ENCODE peak calls at places on chromosomes 7 and 10, in seven cellular contexts. Z, K, L, M, G, S and O are unnamed samples.
A peak's percentile ranks its signal among the peaks of the same experiment; 100 is the strongest.

GRCh38 chr10:56831681-56832080 is 470.6 kb upstream of the ZWINT start:
- DNase-seq in Z (no peak), K (no peak), L (no peak), M (no peak), G (no peak), S (no peak), O (no peak)

GRCh38 chr10:5762531-5762930 is 50.7 kb downstream of the GDI2 start:
- DNase-seq in Z (no peak), K (no peak), L (no peak), M (no peak), G (no peak), S (no peak), O (no peak)

GRCh38 chr7:22220947-22221346 is 136.0 kb downstream of the RAPGEF5 start:
- DNase-seq in Z (no peak), K (no peak), L (no peak), M (no peak), G (no peak), S (no peak), O (no peak)

GRCh38 chr7:3028071-3028766 is 15.4 kb downstream of the CARD11 start:
- DNase-seq in Z (no peak), K (peak; percentile 11), L (no peak), M (peak; percentile 14), G (peak; percentile 34), S (peak; percentile 74), O (no peak)

GRCh38 chr10:132232553-132232949 is 45.8 kb downstream of the DPYSL4 start:
- DNase-seq in Z (no peak), K (peak; percentile 35), L (no peak), M (no peak), G (no peak), S (no peak), O (no peak)

GRCh38 chr10:17744395-17744841 is 7.6 kb upstream of the TMEM236 start:
- DNase-seq in Z (no peak), K (no peak), L (no peak), M (no peak), G (no peak), S (peak; percentile 14), O (no peak)

GRCh38 chr7:51123322-51124021 is 193.1 kb downstream of the COBL start:
- DNase-seq in Z (no peak), K (no peak), L (peak; percentile 83), M (no peak), G (peak; percentile 52), S (peak; percentile 61), O (no peak)

GRCh38 chr7:128322040-128322643 is 21.6 kb downstream of the RBM28 start:
- DNase-seq in Z (no peak), K (no peak), L (peak; percentile 51), M (no peak), G (no peak), S (peak; percentile 64), O (no peak)

GRCh38 chr7:38660427-38661099 is 29.4 kb upstream of the AMPH start:
- DNase-seq in Z (peak; percentile 68), K (peak; percentile 24), L (peak; percentile 54), M (peak; percentile 18), G (no peak), S (peak; percentile 55), O (no peak)

GRCh38 chr7:117139691-117139984 is 183.2 kb downstream of the WNT2 start:
- DNase-seq in Z (no peak), K (no peak), L (no peak), M (no peak), G (no peak), S (no peak), O (no peak)

GRCh38 chr7:11171569-11172192 is 198.0 kb downstream of the PHF14 start:
- DNase-seq in Z (no peak), K (no peak), L (no peak), M (no peak), G (no peak), S (no peak), O (no peak)

GRCh38 chr7:45202618-45203017 is 45.0 kb downstream of the RAMP3 start:
- DNase-seq in Z (no peak), K (no peak), L (no peak), M (no peak), G (no peak), S (no peak), O (no peak)

GRCh38 chr7:144842377-144842851 is 6.6 kb upstream of the TPK1 start:
- DNase-seq in Z (no peak), K (peak; percentile 80), L (no peak), M (peak; percentile 81), G (no peak), S (peak; percentile 86), O (peak; percentile 39)

GRCh38 chr7:37534893-37535610 is 86.4 kb upstream of the ELMO1 start:
- DNase-seq in Z (no peak), K (no peak), L (no peak), M (no peak), G (no peak), S (no peak), O (no peak)

GRCh38 chr10:21069929-21070363 is 172.8 kb upstream of the NEBL start:
- DNase-seq in Z (no peak), K (no peak), L (no peak), M (no peak), G (no peak), S (no peak), O (no peak)

GRCh38 chr10:47289921-47290320 is 10.1 kb upstream of the GDF10 start:
- DNase-seq in Z (no peak), K (no peak), L (no peak), M (no peak), G (no peak), S (no peak), O (no peak)

GRCh38 chr10:125035136-125035535 is 93.2 kb downstream of the ZRANB1 start:
- DNase-seq in Z (no peak), K (no peak), L (peak; percentile 76), M (no peak), G (no peak), S (peak; percentile 85), O (no peak)

GRCh38 chr7:105621617-105622016 is 40.3 kb upstream of the EFCAB10 start:
- DNase-seq in Z (peak; percentile 7), K (peak; percentile 16), L (peak; percentile 71), M (peak; percentile 33), G (no peak), S (no peak), O (no peak)

GRCh38 chr10:69537449-69537848 is 35.8 kb downstream of the NEUROG3 start:
- DNase-seq in Z (no peak), K (no peak), L (no peak), M (no peak), G (no peak), S (no peak), O (no peak)

GRCh38 chr10:132297521-132297920 is 10.2 kb downstream of the STK32C start:
- DNase-seq in Z (peak; percentile 41), K (no peak), L (no peak), M (no peak), G (no peak), S (no peak), O (no peak)

GRCh38 chr7:117458977-117459583 is 20.7 kb upstream of the CFTR start:
- DNase-seq in Z (no peak), K (no peak), L (peak; percentile 12), M (no peak), G (no peak), S (peak; percentile 44), O (no peak)

GRCh38 chr7:120996333-120996982 is 7.9 kb downstream of the CPED1 start:
- DNase-seq in Z (no peak), K (peak; percentile 92), L (peak; percentile 33), M (peak; percentile 78), G (no peak), S (peak; percentile 97), O (no peak)

GRCh38 chr7:93921607-93922446 is at the start of gene GNG11:
- DNase-seq in Z (peak; percentile 52), K (peak; percentile 55), L (peak; percentile 67), M (peak; percentile 46), G (peak; percentile 4), S (peak; percentile 68), O (peak; percentile 33)

GRCh38 chr10:118958984-118959916 is 70.3 kb upstream of the NANOS1 start:
- DNase-seq in Z (peak; percentile 25), K (peak; percentile 23), L (peak; percentile 81), M (peak; percentile 36), G (no peak), S (peak; percentile 75), O (peak; percentile 27)

GRCh38 chr7:158662610-158663427 is 41.8 kb downstream of the NCAPG2 start:
- DNase-seq in Z (no peak), K (no peak), L (no peak), M (no peak), G (no peak), S (no peak), O (no peak)

GRCh38 chr10:35470535-35470934 is 134.2 kb downstream of the CCNY start:
- DNase-seq in Z (no peak), K (no peak), L (no peak), M (no peak), G (no peak), S (no peak), O (no peak)

GRCh38 chr7:155577509-155577905 is 31.1 kb upstream of the CNPY1 start:
- DNase-seq in Z (no peak), K (no peak), L (no peak), M (no peak), G (no peak), S (no peak), O (no peak)

GRCh38 chr7:516606-517456 is 2.8 kb downstream of the PDGFA start:
- DNase-seq in Z (no peak), K (peak; percentile 79), L (peak; percentile 88), M (peak; percentile 83), G (no peak), S (peak; percentile 88), O (peak; percentile 59)

GRCh38 chr7:16060492-16060891 is 360.8 kb downstream of the CRPPA start:
- DNase-seq in Z (no peak), K (no peak), L (no peak), M (no peak), G (no peak), S (peak; percentile 72), O (no peak)

GRCh38 chr10:34384363-34384762 is 430.7 kb downstream of the PARD3 start:
- DNase-seq in Z (no peak), K (no peak), L (no peak), M (no peak), G (no peak), S (no peak), O (no peak)

GRCh38 chr7:20206104-20206896 is 10.9 kb downstream of the MACC1 start:
- DNase-seq in Z (no peak), K (no peak), L (no peak), M (no peak), G (no peak), S (no peak), O (no peak)

GRCh38 chr10:43939389-43939938 is 290.8 kb upstream of the ZNF32 start:
- DNase-seq in Z (peak; percentile 2), K (no peak), L (no peak), M (no peak), G (no peak), S (no peak), O (no peak)

GRCh38 chr7:36355490-36355889 is 34.2 kb upstream of the ANLN start:
- DNase-seq in Z (no peak), K (no peak), L (no peak), M (no peak), G (no peak), S (no peak), O (no peak)

GRCh38 chr10:101536800-101537199 is 51.3 kb downstream of the POLL start:
- DNase-seq in Z (no peak), K (no peak), L (no peak), M (no peak), G (no peak), S (peak; percentile 21), O (no peak)

GRCh38 chr10:132768346-132769248 is 17.4 kb downstream of the NKX6-2 start:
- DNase-seq in Z (no peak), K (no peak), L (no peak), M (no peak), G (no peak), S (no peak), O (no peak)